ENCODE peak calls at places on chromosomes 16 and 17, in eight cellular contexts. U is epithelial cell of esophagus; C is stimulated activated CD4-positive, alpha-beta T cell treated with anti-CD3 and anti-CD28 coated beads, Interleukin-2, amount 100 ng/mL, for 48 hours; P is Right ventricle myocardium superior; O is NAMALWA; K is EH; B is AG09309; L is NCI-H524. D is an unnamed sample.

GRCh38 chr17:72733619-72734282 is 358.7 kb downstream of the SLC39A11 start:
- DNase-seq in U (no peak), O (no peak), L (no peak), P (no peak), B (no peak), K (no peak), C (no peak), D (no peak)

GRCh38 chr17:66580178-66580577 is 254.7 kb upstream of the CACNG5 start:
- DNase-seq in K (peak; percentile 87), L (no peak), U (no peak), C (no peak), O (no peak), B (no peak), P (peak; percentile 54), D (no peak)

GRCh38 chr17:50157891-50158290 is 7.4 kb upstream of the PPP1R9B start:
- DNase-seq in C (no peak), B (no peak), K (no peak), L (no peak), P (no peak), O (no peak), U (no peak), D (no peak)

GRCh38 chr16:87350681-87351319 is 32.8 kb downstream of the FBXO31 start:
- DNase-seq in O (no peak), K (peak; percentile 82), U (no peak), B (no peak), L (peak; percentile 74), P (peak; percentile 46), C (no peak), D (no peak)

GRCh38 chr16:82990155-82990554 is 363.4 kb downstream of the CDH13 start:
- DNase-seq in P (no peak), U (peak; percentile 52), K (peak; percentile 69), C (no peak), B (peak; percentile 18), O (no peak), L (no peak), D (no peak)

GRCh38 chr17:67046398-67046797 is 2.0 kb downstream of the CACNG1 start:
- DNase-seq in U (no peak), P (no peak), O (no peak), B (no peak), L (peak; percentile 16), C (no peak), K (no peak), D (no peak)

GRCh38 chr16:15635926-15636325 is 7.0 kb downstream of the MARF1 start:
- DNase-seq in K (no peak), U (no peak), C (no peak), O (no peak), P (no peak), L (no peak), B (no peak), D (no peak)

GRCh38 chr16:70561623-70562022 is 38.0 kb downstream of the SF3B3 start:
- DNase-seq in K (no peak), C (no peak), U (peak; percentile 90), L (no peak), O (no peak), P (no peak), B (no peak), D (no peak)

GRCh38 chr16:70454221-70455034 is at the start of gene FCSK:
- DNase-seq in O (peak; percentile 78), K (peak; percentile 72), B (no peak), P (peak; percentile 81), U (peak; percentile 58), L (peak; percentile 95), C (peak; percentile 54), D (peak; percentile 56)

GRCh38 chr17:13346592-13346991 is 255.1 kb downstream of the HS3ST3A1 start:
- DNase-seq in C (no peak), O (no peak), U (no peak), B (no peak), L (no peak), P (no peak), K (no peak), D (no peak)

GRCh38 chr16:11794991-11795886 is 1.8 kb downstream of the ZC3H7A start:
- DNase-seq in B (no peak), L (no peak), K (peak; percentile 36), C (no peak), P (no peak), U (no peak), O (no peak), D (no peak)

GRCh38 chr17:34299918-34300600 is 14.5 kb downstream of the CCL11 start:
- DNase-seq in P (no peak), O (no peak), K (peak; percentile 88), L (no peak), U (peak; percentile 73), C (no peak), B (peak; percentile 55), D (no peak)

D was measured in mesothelial cell of epicardium.